ENCODE peak calls at places on chromosomes 2 and 18, in nine cellular contexts. P, K, L, H, V, U, B, A and O are unnamed samples. For H3K27me3 and H3K9me3, the result is how much of the 10 kb centered on the place peaks cover.

GRCh38 chr18:60929966-60930365 is 403.3 kb upstream of the CDH20 start:
- DNase-seq in U (no peak), L (no peak), A (no peak), H (no peak), V (no peak), K (no peak), P (no peak), B (no peak), O (no peak)

GRCh38 chr2:241199286-241199685 is 10.8 kb downstream of the ANO7 start:
- DNase-seq in K (no peak), B (no peak), A (no peak), H (no peak), L (no peak), V (no peak), U (no peak), P (no peak), O (no peak)

GRCh38 chr2:109337221-109337620 is 208.2 kb downstream of the SH3RF3 start:
- DNase-seq in U (no peak), L (no peak), A (no peak), K (no peak), B (no peak), V (no peak), P (no peak), H (no peak), O (no peak)

GRCh38 chr18:31603335-31603734 is 11.7 kb downstream of the TTR start:
- DNase-seq in A (no peak), B (no peak), U (peak), K (no peak), H (no peak), P (no peak), V (no peak), L (no peak), O (peak)

GRCh38 chr2:118696786-118697465 is 150.5 kb downstream of the EN1 start:
- DNase-seq in B (no peak), U (no peak), K (no peak), A (no peak), H (no peak), V (no peak), L (peak), P (no peak), O (no peak)

GRCh38 chr18:4068552-4069158 is 386.5 kb downstream of the DLGAP1 start:
- DNase-seq in A (peak), P (peak), K (peak), U (peak), L (peak), B (no peak), V (no peak), H (no peak), O (peak)

GRCh38 chr18:24805156-24805555 is 344.7 kb downstream of the HRH4 start:
- DNase-seq in B (no peak), H (no peak), A (no peak), V (no peak), K (no peak), P (no peak), U (no peak), L (no peak), O (no peak)

GRCh38 chr18:47204908-47205522 is 28.9 kb upstream of the IER3IP1 start:
- DNase-seq in P (peak), B (no peak), A (peak), L (peak), U (peak), K (no peak), V (no peak), H (no peak), O (no peak)

GRCh38 chr2:241967745-241968144 is 98.2 kb downstream of the RTP5 start:
- DNase-seq in L (no peak), B (no peak), V (no peak), P (no peak), K (no peak), A (no peak), U (no peak), H (no peak), O (no peak)

DNA sequence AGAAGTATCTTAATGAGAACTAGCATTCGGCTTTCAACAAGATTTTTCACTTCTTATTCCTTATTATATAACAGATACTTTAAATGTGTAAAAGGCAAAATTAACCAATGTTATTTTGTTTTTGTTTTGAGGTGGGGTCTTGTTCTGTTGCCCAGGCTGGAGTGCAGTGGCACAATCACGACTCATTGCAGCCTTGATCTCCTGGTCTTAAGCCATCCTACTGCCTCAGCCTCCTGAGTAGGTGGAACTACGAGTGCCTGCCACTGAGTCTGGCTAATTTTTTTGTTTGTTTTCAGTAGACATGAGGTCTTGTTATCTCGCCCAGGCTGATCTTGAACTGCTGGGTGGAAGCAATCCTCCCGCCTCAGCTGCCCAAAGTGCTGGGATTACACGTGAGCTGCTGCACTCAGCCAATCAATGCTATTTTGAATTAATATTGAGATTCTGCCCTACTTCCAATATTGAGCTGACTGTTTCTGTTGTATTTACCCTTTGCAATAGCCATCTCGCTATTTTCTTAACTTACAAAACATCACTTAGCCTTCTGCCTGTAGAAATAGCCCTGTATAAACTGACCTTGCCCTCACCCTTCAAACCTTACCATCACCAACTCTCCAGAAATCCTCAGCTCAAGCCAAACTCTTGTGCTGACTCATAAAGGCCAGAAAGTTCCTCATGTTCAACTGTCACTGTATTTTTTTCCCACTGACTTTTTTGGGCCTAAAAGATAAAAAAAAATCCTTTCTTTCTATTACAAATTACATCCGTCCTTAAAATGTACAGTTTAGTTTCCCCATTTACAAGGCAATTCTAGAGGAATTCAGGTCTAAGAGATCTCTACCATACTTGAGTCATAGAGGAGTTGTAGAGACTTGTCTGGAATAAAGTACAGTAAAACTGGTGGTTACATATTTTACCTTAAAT is 94.3 kb downstream of the OLA1 start:
- DNase-seq in B (no peak), U (peak), V (no peak), H (no peak), L (peak), P (no peak), A (peak), K (no peak), O (peak)
- H3K4me3 ChIP-seq in B (no peak), U (no peak), V (no peak), H (no peak), L (no peak), P (no peak), A (no peak), K (no peak), O (no peak)

GRCh38 chr2:199684832-199685231 is 166.2 kb downstream of the FTCDNL1 start:
- DNase-seq in V (no peak), K (no peak), B (no peak), H (no peak), A (no peak), U (no peak), L (no peak), P (no peak), O (no peak)

GRCh38 chr2:199684168-199684567 is 166.8 kb downstream of the FTCDNL1 start:
- DNase-seq in P (no peak), A (no peak), L (no peak), K (no peak), H (no peak), B (no peak), V (no peak), U (no peak), O (no peak)

GRCh38 chr2:199677881-199678280 is 173.1 kb downstream of the FTCDNL1 start:
- DNase-seq in K (no peak), U (no peak), L (no peak), A (no peak), H (no peak), V (no peak), P (no peak), B (no peak), O (no peak)

GRCh38 chr2:199682001-199682400 is 169.0 kb downstream of the FTCDNL1 start:
- DNase-seq in P (no peak), H (no peak), K (no peak), A (no peak), V (no peak), L (no peak), B (no peak), U (no peak), O (no peak)

GRCh38 chr2:199680482-199680881 is 170.5 kb downstream of the FTCDNL1 start:
- DNase-seq in B (no peak), H (no peak), A (no peak), U (no peak), V (no peak), L (no peak), K (no peak), P (no peak), O (no peak)
- H3K27me3 ChIP-seq in B (under half), H (under half), A (under half), U (under half), V (under half), L (under half), K (under half), P (under half), O (under half)

GRCh38 chr2:16250886-16251285 is 310.5 kb downstream of the MYCN start:
- DNase-seq in V (no peak), A (no peak), U (peak), L (no peak), B (no peak), H (no peak), P (no peak), K (no peak), O (peak)

GRCh38 chr2:16250466-16250865 is 310.1 kb downstream of the MYCN start:
- DNase-seq in B (no peak), L (no peak), U (no peak), A (no peak), P (no peak), V (no peak), H (no peak), K (no peak), O (no peak)

GRCh38 chr2:16248571-16249105 is 308.3 kb downstream of the MYCN start:
- DNase-seq in B (no peak), U (no peak), P (no peak), A (no peak), K (no peak), L (no peak), H (no peak), V (no peak), O (no peak)

GRCh38 chr2:16249269-16250055 is 309.1 kb downstream of the MYCN start:
- DNase-seq in B (no peak), U (peak), K (no peak), A (no peak), V (no peak), L (no peak), P (no peak), H (no peak), O (no peak)

GRCh38 chr2:16250056-16250425 is 309.7 kb downstream of the MYCN start:
- DNase-seq in H (no peak), A (no peak), K (no peak), U (no peak), B (no peak), P (no peak), L (no peak), V (no peak), O (no peak)
- H3K9me3 ChIP-seq in H (under half), A (under half), K (under half), U (under half), B (under half), P (under half), L (under half), V (under half), O (under half)

GRCh38 chr18:78973357-78974083 is 6.1 kb upstream of the SALL3 start:
- DNase-seq in P (no peak), H (no peak), B (no peak), K (no peak), U (no peak), L (no peak), V (no peak), A (no peak), O (no peak)
- H3K4me3 ChIP-seq in P (no peak), H (no peak), B (no peak), K (peak), U (no peak), L (no peak), V (no peak), A (no peak), O (no peak)

GRCh38 chr2:239489481-239489880 is 88.7 kb upstream of the HDAC4 start:
- DNase-seq in L (no peak), K (no peak), A (no peak), U (no peak), V (no peak), P (no peak), B (no peak), H (no peak), O (no peak)
- H3K27me3 ChIP-seq in L (under half), K (under half), A (under half), U (under half), V (under half), P (under half), B (under half), H (under half), O (under half)

GRCh38 chr2:6163932-6164331 is 471.7 kb downstream of the SOX11 start:
- DNase-seq in A (no peak), P (no peak), V (no peak), B (no peak), L (no peak), U (no peak), H (no peak), K (no peak), O (no peak)
- H3K9me3 ChIP-seq in A (under half), P (under half), V (under half), B (under half), L (under half), U (under half), H (under half), K (under half), O (under half)

DNA sequence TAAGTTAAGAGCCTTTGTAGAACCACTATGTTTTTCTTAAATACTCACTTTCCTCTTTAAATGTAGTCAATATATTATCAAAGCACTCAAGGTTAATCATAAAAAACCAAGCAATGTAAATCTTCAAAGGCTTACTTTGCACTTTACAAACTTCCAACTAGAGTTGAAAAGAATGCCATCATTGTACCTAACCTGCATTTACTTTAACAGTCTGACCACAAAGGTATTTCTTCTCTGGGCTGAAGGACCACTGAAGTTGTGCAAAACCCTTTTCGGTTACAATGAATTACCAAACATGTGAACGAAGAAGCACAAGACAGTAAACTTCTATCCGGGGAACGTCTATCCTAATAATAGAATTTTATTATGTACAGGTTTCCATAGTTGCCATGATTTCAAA is 3.0 kb downstream of the HNRNPLL start:
- DNase-seq in L (no peak), A (no peak), U (peak), V (no peak), H (no peak), B (no peak), P (no peak), K (no peak), O (no peak)
- H3K4me3 ChIP-seq in L (peak), A (peak), U (peak), V (peak), H (peak), B (no peak), P (peak), K (no peak), O (peak)

DNA sequence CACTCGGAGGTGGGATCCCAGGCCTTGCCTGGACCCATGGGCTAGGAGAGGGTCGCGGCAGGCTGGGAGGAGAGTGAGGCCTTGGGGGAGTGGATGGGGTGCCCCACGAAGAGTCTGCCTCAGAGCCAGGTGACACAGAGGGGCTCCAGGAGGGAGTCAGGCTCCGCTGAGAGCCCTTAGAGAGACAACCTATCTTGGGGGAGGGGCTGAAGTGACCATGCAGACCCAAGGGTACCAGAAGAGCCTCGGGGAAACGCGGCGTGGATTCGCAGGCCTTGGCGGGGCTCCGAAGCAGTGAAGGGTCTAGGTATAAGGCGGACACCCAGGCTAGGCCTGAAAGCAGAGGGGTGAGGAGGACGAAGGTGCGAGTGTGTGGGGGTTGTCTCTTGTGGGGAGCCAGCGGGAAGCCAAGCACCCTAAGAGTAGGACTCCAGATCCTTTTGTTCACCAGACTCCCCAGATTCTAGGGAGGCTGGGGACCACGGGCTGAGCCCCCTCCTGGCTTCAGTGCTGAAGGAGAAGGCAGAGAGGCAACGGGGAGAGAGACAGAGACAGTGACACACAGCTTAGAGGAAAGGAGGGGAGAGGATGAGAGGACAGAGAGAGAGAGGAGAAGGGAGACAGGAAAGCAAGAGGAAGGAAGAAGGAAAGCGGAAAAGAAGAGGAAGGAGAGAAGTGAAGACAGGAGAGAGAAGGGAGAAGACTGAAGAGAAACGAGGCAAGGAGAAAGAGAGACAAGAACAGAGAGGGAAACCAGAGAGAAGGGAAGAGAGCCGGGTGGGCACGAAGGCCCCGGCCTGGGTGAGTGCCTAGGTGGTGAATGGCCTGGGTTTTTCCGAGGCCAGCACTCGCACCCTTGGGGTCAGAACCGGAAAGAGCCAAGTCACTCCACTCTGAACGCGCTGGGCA is 1.1 kb upstream of the HOXD11 start:
- DNase-seq in A (no peak), K (no peak), L (no peak), H (no peak), P (peak), V (no peak), B (peak), U (no peak), O (no peak)
- H3K27me3 ChIP-seq in A (half or more), K (half or more), L (half or more), H (half or more), P (under half), V (half or more), B (half or more), U (half or more), O (under half)